ENCODE peak calls at places on chromosomes 12 and 14, in four cellular contexts. G is right atrium auricular region, R is mesothelial cell of epicardium, H is HCT116. D is an unnamed sample.

GRCh38 chr12:89882051-89882450 is 173.4 kb upstream of the ATP2B1 start:
- DNase-seq in G (no peak), H (no peak), R (no peak), D (no peak)

GRCh38 chr12:11922361-11922760 is 148.4 kb upstream of the BCL2L14 start:
- DNase-seq in R (no peak), H (peak), G (no peak), D (no peak)

GRCh38 chr12:114440450-114441383 is 34.8 kb upstream of the TBX5 start:
- DNase-seq in H (no peak), R (no peak), G (no peak), D (no peak)

GRCh38 chr12:94615284-94616216 is 34.8 kb downstream of the TMCC3 start:
- DNase-seq in H (no peak), R (no peak), G (no peak), D (no peak)

GRCh38 chr12:104522985-104523719 is 66.4 kb downstream of the CHST11 start:
- DNase-seq in H (no peak), G (no peak), R (no peak), D (no peak)

GRCh38 chr12:47825239-47825639 is 5.5 kb upstream of the HDAC7 start:
- DNase-seq in H (no peak), R (no peak), G (no peak), D (no peak)

GRCh38 chr12:131965073-131965472 is 15.3 kb downstream of the EP400 start:
- DNase-seq in R (no peak), H (no peak), G (no peak), D (no peak)

GRCh38 chr14:104383931-104384775 is 195.4 kb upstream of the C14orf180 start:
- DNase-seq in R (peak), G (no peak), H (no peak), D (no peak)

DNA sequence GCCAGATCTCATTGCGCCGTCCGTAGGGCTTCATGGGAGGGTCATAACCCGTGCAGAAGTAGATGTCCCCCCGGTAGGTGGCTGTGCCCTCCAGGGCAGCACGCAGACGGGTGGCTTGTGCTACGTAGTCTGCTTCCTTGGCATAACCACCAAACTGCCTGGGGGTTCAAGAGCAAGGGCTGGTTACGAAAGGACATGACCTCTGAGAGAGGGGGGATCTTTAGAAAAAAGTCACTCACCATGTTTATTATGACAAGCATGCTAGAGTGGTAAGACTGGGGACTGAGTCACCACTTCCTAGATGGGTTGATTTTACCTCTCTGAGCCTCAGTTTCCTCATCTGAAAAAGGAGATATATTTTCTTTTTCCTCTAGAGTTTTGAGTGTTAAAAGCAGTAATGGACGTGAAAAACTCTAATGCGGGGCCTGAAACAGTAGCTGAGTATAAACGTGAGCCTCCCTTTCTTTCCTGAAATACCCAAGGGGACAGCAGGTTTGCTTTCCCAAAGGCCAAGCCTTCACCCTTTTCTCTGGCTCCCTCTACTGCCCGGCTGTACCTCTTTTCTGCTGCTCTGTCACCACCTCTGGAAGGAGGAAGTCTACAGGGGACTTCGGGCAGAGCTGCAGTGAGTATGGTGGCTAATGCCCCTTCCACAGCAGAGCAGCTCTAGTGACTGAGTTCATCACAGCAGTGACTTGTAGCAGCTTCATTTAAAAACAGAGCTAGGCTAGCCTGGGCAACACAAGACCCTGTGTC is 23.5 kb upstream of the GPRC5D start:
- DNase-seq in R (no peak), G (no peak), H (peak), D (no peak)
- TF ChIP-seq CTCF in R (no peak), G (no peak), H (peak), D (peak)

GRCh38 chr12:107822356-107822755 is 47.9 kb downstream of the ASCL4 start:
- DNase-seq in G (no peak), R (no peak), H (no peak), D (peak)
- TF ChIP-seq CTCF in G (no peak), R (no peak), H (no peak), D (no peak)

GRCh38 chr14:64502476-64503183 is 1.0 kb downstream of the ZBTB25 start:
- DNase-seq in G (no peak), R (no peak), H (no peak), D (no peak)
- TF ChIP-seq CTCF in G (no peak), R (no peak), H (no peak), D (no peak)

GRCh38 chr14:21068521-21069387 is 1.4 kb upstream of the ARHGEF40 start:
- DNase-seq in H (peak), R (no peak), G (peak), D (no peak)
- TF ChIP-seq CTCF in H (peak), R (peak), G (peak), D (peak)

GRCh38 chr14:53412819-53413664 is 259.9 kb upstream of the DDHD1 start:
- DNase-seq in G (no peak), R (no peak), H (no peak), D (no peak)
- TF ChIP-seq CTCF in G (peak), R (no peak), H (peak), D (peak)

GRCh38 chr14:60064491-60065072 is 27.1 kb upstream of the PCNX4 start:
- DNase-seq in G (no peak), H (peak), R (no peak), D (no peak)
- TF ChIP-seq CTCF in G (peak), H (peak), R (peak), D (peak)

GRCh38 chr12:21580748-21581495 is 23.7 kb downstream of the GYS2 start:
- DNase-seq in H (no peak), G (no peak), R (no peak), D (no peak)

GRCh38 chr12:21577516-21577915 is 27.1 kb downstream of the GYS2 start:
- DNase-seq in G (no peak), H (no peak), R (no peak), D (no peak)

GRCh38 chr12:21573733-21574358 is 30.8 kb downstream of the GYS2 start:
- DNase-seq in R (no peak), H (no peak), G (no peak), D (no peak)

DNA sequence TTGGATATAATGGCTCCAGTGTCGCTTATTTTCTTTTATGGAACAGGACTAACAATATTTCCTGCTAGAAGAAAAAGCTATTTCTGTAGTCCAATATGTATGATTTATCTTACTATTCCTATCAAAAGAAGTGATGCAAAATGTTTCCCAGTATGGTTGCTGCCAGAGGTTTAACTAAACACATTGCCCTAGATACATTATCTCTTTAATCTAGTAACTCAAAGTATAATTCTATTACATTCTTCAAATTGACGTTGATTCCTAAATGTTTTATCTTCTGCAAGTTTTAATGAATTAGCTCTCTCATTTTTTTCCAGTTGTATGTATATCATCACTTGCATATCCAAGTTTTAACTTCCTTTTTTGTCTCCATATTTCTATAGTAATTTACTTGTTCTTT is 28.2 kb downstream of the GYS2 start:
- DNase-seq in R (no peak), H (no peak), G (no peak), D (no peak)
- TF ChIP-seq CTCF in R (no peak), H (no peak), G (no peak), D (no peak)

DNA sequence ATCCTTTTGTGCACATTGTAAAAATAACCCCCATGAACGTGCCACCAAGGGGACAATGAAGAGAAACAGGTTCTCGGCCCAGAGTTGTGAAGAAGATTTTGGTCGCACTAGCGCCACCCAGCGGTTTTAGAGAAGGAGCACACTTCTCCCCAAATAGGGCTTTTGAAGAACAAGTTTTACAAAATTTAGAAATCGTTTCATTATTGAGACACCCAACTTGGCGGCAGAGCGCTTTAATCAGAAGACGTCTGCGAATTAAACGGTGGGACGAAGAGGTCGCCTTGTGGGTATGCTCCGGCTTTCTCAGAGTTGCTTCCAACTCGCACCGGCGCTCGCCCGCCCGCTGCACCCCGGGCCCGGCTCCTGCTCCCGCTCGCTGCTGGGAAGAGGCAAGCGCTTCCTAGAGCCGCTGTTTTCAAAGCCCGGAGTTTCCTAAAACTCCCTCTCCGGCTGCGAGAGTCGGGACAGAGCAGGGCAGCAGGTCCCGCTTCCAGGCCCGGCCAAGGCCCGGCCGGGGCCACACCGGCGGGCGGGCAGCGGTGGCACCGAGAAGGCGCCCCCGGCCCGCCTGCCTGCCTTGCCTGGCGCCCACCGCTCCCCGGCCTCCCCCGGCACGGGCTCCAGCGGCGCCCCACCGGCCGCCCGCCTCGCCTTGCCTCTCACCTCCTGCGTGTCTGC is 672 bp downstream of the FOXA1 start:
- DNase-seq in G (no peak), H (peak), R (peak), D (no peak)
- TF ChIP-seq CTCF in G (peak), H (peak), R (peak), D (peak)

DNA sequence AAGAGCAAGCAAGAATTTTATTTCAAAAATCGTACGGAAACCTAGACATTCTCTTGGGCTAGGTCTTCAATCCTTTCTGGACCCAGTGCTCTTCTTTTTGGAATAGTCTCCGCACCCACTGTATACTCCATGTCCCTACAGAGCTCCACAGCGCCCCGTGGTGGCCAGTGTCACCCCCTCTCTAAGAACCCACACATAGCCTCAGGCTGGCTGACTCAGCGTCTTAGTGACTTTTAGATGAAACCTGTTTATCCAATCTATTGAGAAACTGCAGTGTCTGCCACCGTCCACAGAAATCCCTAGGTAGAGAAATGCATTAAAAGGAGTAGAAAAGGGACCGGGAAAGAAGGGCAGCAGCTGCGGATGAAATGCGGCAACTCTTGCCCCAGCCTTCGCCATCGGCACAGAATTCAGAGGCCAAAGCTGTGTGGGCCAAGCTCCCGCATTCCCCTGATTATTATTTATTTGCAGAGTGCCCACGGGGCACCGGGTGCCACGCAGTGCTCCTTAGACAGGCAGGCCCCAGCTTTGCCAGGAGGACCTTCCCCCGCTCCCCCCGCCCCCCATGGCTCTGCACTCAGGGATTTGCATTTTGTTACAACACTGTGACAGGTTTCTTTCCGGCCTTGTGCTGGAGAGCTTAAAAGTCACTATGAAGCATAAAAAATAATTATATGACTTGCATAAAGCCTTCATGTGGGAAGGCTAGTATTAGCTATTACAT is 170.1 kb upstream of the FKBP4 start:
- DNase-seq in G (no peak), R (no peak), H (peak), D (no peak)
- TF ChIP-seq CTCF in G (peak), R (peak), H (peak), D (peak)

D was measured in osteocyte.